ENCODE peak calls at places on chromosomes 13 and 19, in seven cellular contexts. One of them, this sample, is unnamed.

GRCh38 chr19:51735759-51736449 is 12.1 kb upstream of the HAS1 start:
- DNase-seq in stimulated activated CD4-positive, alpha-beta T cell treated with anti-CD3 and anti-CD28 coated beads, Interleukin-15, amount 100 ng/mL, for 1 hour: no peak
- DNase-seq in LoVo: no peak
- DNase-seq in endothelial cell: no peak
- DNase-seq in T-helper 1 cell: no peak
- DNase-seq in NCI-H774: no peak
- DNase-seq in CD8-positive, alpha-beta memory T cell: no peak
- DNase-seq in this sample: no peak

GRCh38 chr13:27667946-27668345 is 46.3 kb downstream of the POLR1D start:
- DNase-seq in stimulated activated CD4-positive, alpha-beta T cell treated with anti-CD3 and anti-CD28 coated beads, Interleukin-15, amount 100 ng/mL, for 1 hour: no peak
- DNase-seq in LoVo: no peak
- DNase-seq in endothelial cell: no peak
- DNase-seq in T-helper 1 cell: no peak
- DNase-seq in NCI-H774: no peak
- DNase-seq in CD8-positive, alpha-beta memory T cell: no peak
- DNase-seq in this sample: no peak

GRCh38 chr13:57824121-57824520 is 192.6 kb downstream of the PCDH17 start:
- DNase-seq in stimulated activated CD4-positive, alpha-beta T cell treated with anti-CD3 and anti-CD28 coated beads, Interleukin-15, amount 100 ng/mL, for 1 hour: no peak
- DNase-seq in LoVo: no peak
- DNase-seq in endothelial cell: no peak
- DNase-seq in T-helper 1 cell: no peak
- DNase-seq in NCI-H774: no peak
- DNase-seq in CD8-positive, alpha-beta memory T cell: no peak
- DNase-seq in this sample: no peak

GRCh38 chr19:55474269-55475265 is 1.9 kb upstream of the ZNF628 start:
- DNase-seq in stimulated activated CD4-positive, alpha-beta T cell treated with anti-CD3 and anti-CD28 coated beads, Interleukin-15, amount 100 ng/mL, for 1 hour: no peak
- DNase-seq in LoVo: peak
- DNase-seq in endothelial cell: no peak
- DNase-seq in T-helper 1 cell: no peak
- DNase-seq in NCI-H774: no peak
- DNase-seq in CD8-positive, alpha-beta memory T cell: no peak
- DNase-seq in this sample: no peak

GRCh38 chr19:1780272-1780957 is 27.1 kb downstream of the ONECUT3 start:
- DNase-seq in stimulated activated CD4-positive, alpha-beta T cell treated with anti-CD3 and anti-CD28 coated beads, Interleukin-15, amount 100 ng/mL, for 1 hour: no peak
- DNase-seq in LoVo: no peak
- DNase-seq in endothelial cell: no peak
- DNase-seq in T-helper 1 cell: no peak
- DNase-seq in NCI-H774: no peak
- DNase-seq in CD8-positive, alpha-beta memory T cell: no peak
- DNase-seq in this sample: no peak

GRCh38 chr19:33868821-33869412 is 72.2 kb downstream of the KCTD15 start:
- DNase-seq in stimulated activated CD4-positive, alpha-beta T cell treated with anti-CD3 and anti-CD28 coated beads, Interleukin-15, amount 100 ng/mL, for 1 hour: no peak
- DNase-seq in LoVo: no peak
- DNase-seq in endothelial cell: peak
- DNase-seq in T-helper 1 cell: no peak
- DNase-seq in NCI-H774: no peak
- DNase-seq in CD8-positive, alpha-beta memory T cell: no peak
- DNase-seq in this sample: no peak

GRCh38 chr19:13120817-13121216 is 2.8 kb downstream of the NACC1 start:
- DNase-seq in stimulated activated CD4-positive, alpha-beta T cell treated with anti-CD3 and anti-CD28 coated beads, Interleukin-15, amount 100 ng/mL, for 1 hour: no peak
- DNase-seq in LoVo: no peak
- DNase-seq in endothelial cell: no peak
- DNase-seq in T-helper 1 cell: no peak
- DNase-seq in NCI-H774: no peak
- DNase-seq in CD8-positive, alpha-beta memory T cell: no peak
- DNase-seq in this sample: no peak

GRCh38 chr19:31348416-31349159 is 648 bp downstream of the TSHZ3 start:
- DNase-seq in stimulated activated CD4-positive, alpha-beta T cell treated with anti-CD3 and anti-CD28 coated beads, Interleukin-15, amount 100 ng/mL, for 1 hour: no peak
- DNase-seq in LoVo: no peak
- DNase-seq in endothelial cell: no peak
- DNase-seq in T-helper 1 cell: no peak
- DNase-seq in NCI-H774: no peak
- DNase-seq in CD8-positive, alpha-beta memory T cell: no peak
- DNase-seq in this sample: no peak

GRCh38 chr13:36362251-36362650 is 16.1 kb upstream of the SPART start:
- DNase-seq in stimulated activated CD4-positive, alpha-beta T cell treated with anti-CD3 and anti-CD28 coated beads, Interleukin-15, amount 100 ng/mL, for 1 hour: no peak
- DNase-seq in LoVo: no peak
- DNase-seq in endothelial cell: no peak
- DNase-seq in T-helper 1 cell: no peak
- DNase-seq in NCI-H774: no peak
- DNase-seq in CD8-positive, alpha-beta memory T cell: no peak
- DNase-seq in this sample: no peak

GRCh38 chr13:44397766-44398223 is 24.2 kb downstream of the SERP2 start:
- DNase-seq in stimulated activated CD4-positive, alpha-beta T cell treated with anti-CD3 and anti-CD28 coated beads, Interleukin-15, amount 100 ng/mL, for 1 hour: no peak
- DNase-seq in LoVo: no peak
- DNase-seq in endothelial cell: no peak
- DNase-seq in T-helper 1 cell: no peak
- DNase-seq in NCI-H774: no peak
- DNase-seq in CD8-positive, alpha-beta memory T cell: no peak
- DNase-seq in this sample: no peak

GRCh38 chr19:57559008-57559403 is 657 bp downstream of the ZNF550 start:
- DNase-seq in stimulated activated CD4-positive, alpha-beta T cell treated with anti-CD3 and anti-CD28 coated beads, Interleukin-15, amount 100 ng/mL, for 1 hour: no peak
- DNase-seq in LoVo: no peak
- DNase-seq in endothelial cell: peak
- DNase-seq in T-helper 1 cell: no peak
- DNase-seq in NCI-H774: peak
- DNase-seq in CD8-positive, alpha-beta memory T cell: no peak
- DNase-seq in this sample: no peak

GRCh38 chr13:112446867-112447266 is 70.7 kb downstream of the SPACA7 start:
- DNase-seq in stimulated activated CD4-positive, alpha-beta T cell treated with anti-CD3 and anti-CD28 coated beads, Interleukin-15, amount 100 ng/mL, for 1 hour: no peak
- DNase-seq in LoVo: no peak
- DNase-seq in endothelial cell: no peak
- DNase-seq in T-helper 1 cell: no peak
- DNase-seq in NCI-H774: no peak
- DNase-seq in CD8-positive, alpha-beta memory T cell: no peak
- DNase-seq in this sample: no peak

GRCh38 chr13:77002590-77003190 is 10.8 kb downstream of the CLN5 start:
- DNase-seq in stimulated activated CD4-positive, alpha-beta T cell treated with anti-CD3 and anti-CD28 coated beads, Interleukin-15, amount 100 ng/mL, for 1 hour: no peak
- DNase-seq in LoVo: peak
- DNase-seq in endothelial cell: no peak
- DNase-seq in T-helper 1 cell: no peak
- DNase-seq in NCI-H774: no peak
- DNase-seq in CD8-positive, alpha-beta memory T cell: no peak
- DNase-seq in this sample: no peak

GRCh38 chr13:79867248-79867647 is 386.3 kb downstream of the NDFIP2 start:
- DNase-seq in stimulated activated CD4-positive, alpha-beta T cell treated with anti-CD3 and anti-CD28 coated beads, Interleukin-15, amount 100 ng/mL, for 1 hour: no peak
- DNase-seq in LoVo: no peak
- DNase-seq in endothelial cell: no peak
- DNase-seq in T-helper 1 cell: no peak
- DNase-seq in NCI-H774: no peak
- DNase-seq in CD8-positive, alpha-beta memory T cell: no peak
- DNase-seq in this sample: no peak

GRCh38 chr13:65091031-65091430 is 2139.1 kb downstream of the PCDH9 start:
- DNase-seq in stimulated activated CD4-positive, alpha-beta T cell treated with anti-CD3 and anti-CD28 coated beads, Interleukin-15, amount 100 ng/mL, for 1 hour: no peak
- DNase-seq in LoVo: no peak
- DNase-seq in endothelial cell: no peak
- DNase-seq in T-helper 1 cell: no peak
- DNase-seq in NCI-H774: no peak
- DNase-seq in CD8-positive, alpha-beta memory T cell: no peak
- DNase-seq in this sample: no peak

GRCh38 chr19:28332886-28333285 is 880.1 kb downstream of the UQCRFS1 start:
- DNase-seq in stimulated activated CD4-positive, alpha-beta T cell treated with anti-CD3 and anti-CD28 coated beads, Interleukin-15, amount 100 ng/mL, for 1 hour: no peak
- DNase-seq in LoVo: no peak
- DNase-seq in endothelial cell: no peak
- DNase-seq in T-helper 1 cell: no peak
- DNase-seq in NCI-H774: no peak
- DNase-seq in CD8-positive, alpha-beta memory T cell: no peak
- DNase-seq in this sample: no peak

GRCh38 chr19:16076958-16077611 is 790 bp downstream of the TPM4 start:
- DNase-seq in stimulated activated CD4-positive, alpha-beta T cell treated with anti-CD3 and anti-CD28 coated beads, Interleukin-15, amount 100 ng/mL, for 1 hour: no peak
- DNase-seq in LoVo: no peak
- DNase-seq in endothelial cell: peak
- DNase-seq in T-helper 1 cell: no peak
- DNase-seq in NCI-H774: no peak
- DNase-seq in CD8-positive, alpha-beta memory T cell: no peak
- DNase-seq in this sample: no peak

GRCh38 chr19:32364040-32364439 is 18.6 kb downstream of the ZNF507 start:
- DNase-seq in stimulated activated CD4-positive, alpha-beta T cell treated with anti-CD3 and anti-CD28 coated beads, Interleukin-15, amount 100 ng/mL, for 1 hour: no peak
- DNase-seq in LoVo: no peak
- DNase-seq in endothelial cell: no peak
- DNase-seq in T-helper 1 cell: no peak
- DNase-seq in NCI-H774: no peak
- DNase-seq in CD8-positive, alpha-beta memory T cell: no peak
- DNase-seq in this sample: no peak

GRCh38 chr13:49540552-49540951 is 44.8 kb downstream of the PHF11 start:
- DNase-seq in stimulated activated CD4-positive, alpha-beta T cell treated with anti-CD3 and anti-CD28 coated beads, Interleukin-15, amount 100 ng/mL, for 1 hour: no peak
- DNase-seq in LoVo: no peak
- DNase-seq in endothelial cell: no peak
- DNase-seq in T-helper 1 cell: no peak
- DNase-seq in NCI-H774: no peak
- DNase-seq in CD8-positive, alpha-beta memory T cell: no peak
- DNase-seq in this sample: no peak

GRCh38 chr19:34837262-34837661 is 64.2 kb upstream of the ZNF599 start:
- DNase-seq in stimulated activated CD4-positive, alpha-beta T cell treated with anti-CD3 and anti-CD28 coated beads, Interleukin-15, amount 100 ng/mL, for 1 hour: no peak
- DNase-seq in LoVo: no peak
- DNase-seq in endothelial cell: peak
- DNase-seq in T-helper 1 cell: no peak
- DNase-seq in NCI-H774: no peak
- DNase-seq in CD8-positive, alpha-beta memory T cell: no peak
- DNase-seq in this sample: no peak

GRCh38 chr19:2618611-2619010 is 83.9 kb downstream of the GNG7 start:
- DNase-seq in stimulated activated CD4-positive, alpha-beta T cell treated with anti-CD3 and anti-CD28 coated beads, Interleukin-15, amount 100 ng/mL, for 1 hour: peak
- DNase-seq in LoVo: peak
- DNase-seq in endothelial cell: no peak
- DNase-seq in T-helper 1 cell: peak
- DNase-seq in NCI-H774: no peak
- DNase-seq in CD8-positive, alpha-beta memory T cell: peak
- DNase-seq in this sample: no peak

GRCh38 chr13:27775943-27776342 is 16.3 kb upstream of the GSX1 start:
- DNase-seq in stimulated activated CD4-positive, alpha-beta T cell treated with anti-CD3 and anti-CD28 coated beads, Interleukin-15, amount 100 ng/mL, for 1 hour: no peak
- DNase-seq in LoVo: no peak
- DNase-seq in endothelial cell: no peak
- DNase-seq in T-helper 1 cell: no peak
- DNase-seq in NCI-H774: no peak
- DNase-seq in CD8-positive, alpha-beta memory T cell: no peak
- DNase-seq in this sample: no peak

GRCh38 chr19:39671739-39672363 is 16.1 kb downstream of the LGALS16 start:
- DNase-seq in stimulated activated CD4-positive, alpha-beta T cell treated with anti-CD3 and anti-CD28 coated beads, Interleukin-15, amount 100 ng/mL, for 1 hour: peak
- DNase-seq in LoVo: peak
- DNase-seq in endothelial cell: peak
- DNase-seq in T-helper 1 cell: peak
- DNase-seq in NCI-H774: peak
- DNase-seq in CD8-positive, alpha-beta memory T cell: no peak
- DNase-seq in this sample: no peak

GRCh38 chr19:30593975-30594925 is 222.1 kb downstream of the ZNF536 start:
- DNase-seq in stimulated activated CD4-positive, alpha-beta T cell treated with anti-CD3 and anti-CD28 coated beads, Interleukin-15, amount 100 ng/mL, for 1 hour: no peak
- DNase-seq in LoVo: no peak
- DNase-seq in endothelial cell: no peak
- DNase-seq in T-helper 1 cell: no peak
- DNase-seq in NCI-H774: no peak
- DNase-seq in CD8-positive, alpha-beta memory T cell: no peak
- DNase-seq in this sample: no peak